ENCODE peak calls at places on chromosome X, in six cellular contexts. Y, U, E, Q, D and W are unnamed samples.

GRCh38 chrX:142295190-142295589 is 90.1 kb upstream of the MAGEC2 start:
- DNase-seq in U (no peak), Q (no peak), D (no peak), Y (no peak), E (no peak), W (no peak)

GRCh38 chrX:110992611-110993010 is 103.4 kb upstream of the PAK3 start:
- DNase-seq in E (peak), U (no peak), D (peak), Q (no peak), Y (no peak), W (no peak)

GRCh38 chrX:2707334-2707760 is 16.3 kb downstream of the CD99 start:
- DNase-seq in Y (peak), D (peak), E (peak), Q (peak), U (no peak), W (peak)

GRCh38 chrX:12210196-12210815 is 72.0 kb downstream of the FRMPD4 start:
- DNase-seq in Q (no peak), E (peak), D (no peak), Y (peak), U (no peak), W (no peak)

GRCh38 chrX:108159028-108159670 is 67.6 kb downstream of the ATG4A start:
- DNase-seq in Q (no peak), D (no peak), U (no peak), Y (no peak), E (no peak), W (no peak)

GRCh38 chrX:132231587-132231986 is 12.3 kb upstream of the RAP2C start:
- DNase-seq in Y (no peak), Q (no peak), E (peak), D (no peak), U (no peak), W (no peak)

GRCh38 chrX:55452825-55453124 is 848 bp downstream of the MAGEH1 start:
- DNase-seq in E (no peak), Q (no peak), Y (no peak), D (no peak), U (no peak), W (no peak)

GRCh38 chrX:9204560-9204959 is 170.6 kb upstream of the FAM9B start:
- DNase-seq in E (peak), U (no peak), Q (no peak), Y (no peak), D (no peak), W (no peak)

GRCh38 chrX:21770631-21771321 is 12.9 kb upstream of the SMPX start:
- DNase-seq in Y (no peak), U (no peak), E (no peak), Q (no peak), D (no peak), W (no peak)

GRCh38 chrX:107935200-107935599 is 47.0 kb downstream of the TEX13B start:
- DNase-seq in D (no peak), U (no peak), Q (no peak), E (peak), Y (no peak), W (no peak)

GRCh38 chrX:3651272-3651671 is 62.2 kb downstream of the PRKX start:
- DNase-seq in D (peak), U (no peak), E (peak), Y (no peak), Q (no peak), W (no peak)

GRCh38 chrX:16825306-16826035 is 39.2 kb downstream of the TXLNG start:
- DNase-seq in U (no peak), D (no peak), E (peak), Q (no peak), Y (no peak), W (no peak)

GRCh38 chrX:119008122-119008744 is 33.8 kb downstream of the LONRF3 start:
- DNase-seq in E (peak), Q (no peak), Y (peak), U (peak), D (peak), W (no peak)

GRCh38 chrX:5265324-5265723 is 963.3 kb downstream of the NLGN4X start:
- DNase-seq in Q (no peak), U (no peak), D (no peak), E (no peak), Y (no peak), W (no peak)

GRCh38 chrX:110383414-110383813 is 24.8 kb downstream of the RTL9 start:
- DNase-seq in D (no peak), Q (no peak), E (peak), U (no peak), Y (no peak), W (no peak)

GRCh38 chrX:52425710-52426245 is 57.0 kb downstream of the XAGE2 start:
- DNase-seq in D (no peak), Y (no peak), U (no peak), E (peak), Q (no peak), W (no peak)

GRCh38 chrX:19040373-19040772 is 56.5 kb upstream of the PHKA2 start:
- DNase-seq in Y (no peak), Q (no peak), U (no peak), D (no peak), E (peak), W (no peak)

GRCh38 chrX:66634272-66634671 is 4.6 kb downstream of the EDA2R start:
- DNase-seq in Q (no peak), E (peak), D (no peak), Y (no peak), U (no peak), W (no peak)

GRCh38 chrX:147838465-147839131 is 73.1 kb upstream of the FMR1 start:
- DNase-seq in Y (no peak), U (no peak), D (no peak), Q (no peak), E (peak), W (no peak)

GRCh38 chrX:1246816-1247215 is 21.8 kb upstream of the CSF2RA start:
- DNase-seq in U (peak), Q (peak), E (peak), D (peak), Y (peak), W (peak)

GRCh38 chrX:110421499-110422455 is 63.1 kb downstream of the RTL9 start:
- DNase-seq in U (no peak), E (no peak), D (no peak), Q (no peak), Y (no peak), W (no peak)

GRCh38 chrX:132622130-132622529 is 133.3 kb upstream of the MBNL3 start:
- DNase-seq in D (no peak), E (peak), Q (peak), U (no peak), Y (no peak), W (no peak)

GRCh38 chrX:149470960-149471359 is 34.1 kb downstream of the IDS start:
- DNase-seq in E (peak), Q (peak), Y (peak), U (peak), D (peak), W (no peak)

GRCh38 chrX:72142931-72143709 is 11.4 kb upstream of the RTL5 start:
- DNase-seq in U (no peak), Q (no peak), E (no peak), D (no peak), Y (no peak), W (no peak)

GRCh38 chrX:136574548-136574947 is 42.5 kb downstream of the VGLL1 start:
- DNase-seq in E (peak), U (no peak), Q (no peak), D (no peak), Y (peak), W (no peak)

GRCh38 chrX:139304471-139304870 is 226.1 kb upstream of the F9 start:
- DNase-seq in D (no peak), U (no peak), Q (no peak), E (no peak), Y (no peak), W (no peak)

GRCh38 chrX:133909888-133910287 is 75.5 kb downstream of the GPC3 start:
- DNase-seq in U (no peak), Y (no peak), Q (no peak), E (no peak), D (no peak), W (no peak)

GRCh38 chrX:41334866-41335589 is 1.1 kb downstream of the DDX3X start:
- DNase-seq in D (peak), Y (peak), U (peak), E (peak), Q (peak), W (peak)

GRCh38 chrX:112874140-112874539 is 33.5 kb upstream of the AMOT start:
- DNase-seq in U (no peak), Y (no peak), Q (no peak), D (no peak), E (peak), W (no peak)

GRCh38 chrX:37776283-37776986 is 3.4 kb upstream of the CYBB start:
- DNase-seq in D (no peak), Y (no peak), E (no peak), U (no peak), Q (no peak), W (no peak)

GRCh38 chrX:42432552-42432951 is 345.4 kb downstream of the PPP1R2C start:
- DNase-seq in U (no peak), D (no peak), Q (no peak), Y (no peak), E (no peak), W (no peak)

GRCh38 chrX:20693071-20693470 is 426.4 kb upstream of the RPS6KA3 start:
- DNase-seq in U (no peak), E (peak), Y (no peak), D (no peak), Q (no peak), W (no peak)

GRCh38 chrX:40091691-40092421 is 5.9 kb downstream of the BCOR start:
- DNase-seq in D (no peak), Y (no peak), U (no peak), E (no peak), Q (no peak), W (no peak)

GRCh38 chrX:69948398-69948797 is 101.3 kb downstream of the AWAT2 start:
- DNase-seq in U (no peak), Y (no peak), D (no peak), Q (no peak), E (no peak), W (no peak)

GRCh38 chrX:82041034-82041433 is 839.1 kb downstream of the SH3BGRL start:
- DNase-seq in Q (no peak), Y (no peak), E (no peak), D (no peak), U (no peak), W (no peak)